ENCODE peak calls at places on chromosomes 16 and 17, in five cellular contexts. One of them, this sample, is unnamed.

GRCh38 chr16:59296002-59296401 is 561.9 kb upstream of the GOT2 start:
- DNase-seq in ACHN: no peak
- DNase-seq in effector CD4-positive, alpha-beta T cell: no peak
- DNase-seq in activated T-cell treated with anti-CD3 and anti-CD28 coated beads for 4 hours: no peak
- DNase-seq in tibial nerve: no peak
- DNase-seq in this sample: no peak

GRCh38 chr17:16419074-16419928 is 3.9 kb downstream of the TRPV2 start:
- DNase-seq in ACHN: peak
- DNase-seq in effector CD4-positive, alpha-beta T cell: peak
- DNase-seq in activated T-cell treated with anti-CD3 and anti-CD28 coated beads for 4 hours: peak
- DNase-seq in tibial nerve: no peak
- DNase-seq in this sample: peak

GRCh38 chr16:16145286-16145685 is 78.0 kb downstream of the ABCC6 start:
- DNase-seq in ACHN: no peak
- DNase-seq in effector CD4-positive, alpha-beta T cell: no peak
- DNase-seq in activated T-cell treated with anti-CD3 and anti-CD28 coated beads for 4 hours: no peak
- DNase-seq in tibial nerve: no peak
- DNase-seq in this sample: no peak

GRCh38 chr16:72664122-72664479 is 383.8 kb downstream of the ZFHX3 start:
- DNase-seq in ACHN: peak
- DNase-seq in effector CD4-positive, alpha-beta T cell: no peak
- DNase-seq in activated T-cell treated with anti-CD3 and anti-CD28 coated beads for 4 hours: no peak
- DNase-seq in tibial nerve: no peak
- DNase-seq in this sample: peak

GRCh38 chr16:2904922-2905240 is 6.8 kb upstream of the FLYWCH1 start:
- DNase-seq in ACHN: no peak
- DNase-seq in effector CD4-positive, alpha-beta T cell: no peak
- DNase-seq in activated T-cell treated with anti-CD3 and anti-CD28 coated beads for 4 hours: no peak
- DNase-seq in tibial nerve: no peak
- DNase-seq in this sample: no peak

GRCh38 chr17:50183439-50184001 is 17.7 kb downstream of the SGCA start:
- DNase-seq in ACHN: no peak
- DNase-seq in effector CD4-positive, alpha-beta T cell: no peak
- DNase-seq in activated T-cell treated with anti-CD3 and anti-CD28 coated beads for 4 hours: no peak
- DNase-seq in tibial nerve: no peak
- DNase-seq in this sample: no peak

GRCh38 chr16:86616906-86617305 is 38.6 kb downstream of the FOXL1 start:
- DNase-seq in ACHN: no peak
- DNase-seq in effector CD4-positive, alpha-beta T cell: no peak
- DNase-seq in activated T-cell treated with anti-CD3 and anti-CD28 coated beads for 4 hours: no peak
- DNase-seq in tibial nerve: no peak
- DNase-seq in this sample: no peak

GRCh38 chr17:81200695-81201580 is 21.8 kb downstream of the CEP131 start:
- DNase-seq in ACHN: peak
- DNase-seq in effector CD4-positive, alpha-beta T cell: no peak
- DNase-seq in activated T-cell treated with anti-CD3 and anti-CD28 coated beads for 4 hours: no peak
- DNase-seq in tibial nerve: peak
- DNase-seq in this sample: peak

GRCh38 chr16:87195190-87195589 is 122.0 kb downstream of the C16orf95 start:
- DNase-seq in ACHN: no peak
- DNase-seq in effector CD4-positive, alpha-beta T cell: no peak
- DNase-seq in activated T-cell treated with anti-CD3 and anti-CD28 coated beads for 4 hours: no peak
- DNase-seq in tibial nerve: no peak
- DNase-seq in this sample: peak

GRCh38 chr17:29124135-29124930 is 55.9 kb downstream of the MYO18A start:
- DNase-seq in ACHN: peak
- DNase-seq in effector CD4-positive, alpha-beta T cell: no peak
- DNase-seq in activated T-cell treated with anti-CD3 and anti-CD28 coated beads for 4 hours: no peak
- DNase-seq in tibial nerve: no peak
- DNase-seq in this sample: peak

GRCh38 chr17:50213026-50214015 is 11.9 kb upstream of the COL1A1 start:
- DNase-seq in ACHN: peak
- DNase-seq in effector CD4-positive, alpha-beta T cell: no peak
- DNase-seq in activated T-cell treated with anti-CD3 and anti-CD28 coated beads for 4 hours: no peak
- DNase-seq in tibial nerve: no peak
- DNase-seq in this sample: peak

GRCh38 chr16:27690604-27691003 is 140.7 kb downstream of the KATNIP start:
- DNase-seq in ACHN: peak
- DNase-seq in effector CD4-positive, alpha-beta T cell: no peak
- DNase-seq in activated T-cell treated with anti-CD3 and anti-CD28 coated beads for 4 hours: no peak
- DNase-seq in tibial nerve: no peak
- DNase-seq in this sample: peak